ENCODE peak calls at places on chromosomes 1 and 21, in ten cellular contexts. Y is OCI-LY7, A is HCT116, D is heart right ventricle, O is GM23248, Z is A549, G is right lobe of liver, I is stomach, V is Peyer's patch, B is Karpas-422. N is an unnamed sample.

GRCh38 chr1:216686860-216687545 is 36.2 kb downstream of the ESRRG start:
- DNase-seq in Y (no peak), A (no peak), D (no peak), O (no peak), Z (no peak), G (no peak), I (no peak), V (no peak), B (no peak), N (no peak)

GRCh38 chr1:196071452-196071851 is 536.8 kb downstream of the KCNT2 start:
- DNase-seq in Y (no peak), A (no peak), D (no peak), O (no peak), Z (no peak), G (no peak), I (no peak), V (no peak), B (no peak), N (no peak)

GRCh38 chr1:178774263-178774662 is 49.2 kb downstream of the RALGPS2 start:
- DNase-seq in Y (peak; percentile 48), A (no peak), D (no peak), O (peak; percentile 51), Z (no peak), G (no peak), I (no peak), V (no peak), B (peak; percentile 66), N (no peak)

GRCh38 chr21:34640858-34641257 is 25.9 kb upstream of the RCAN1 start:
- DNase-seq in Y (no peak), A (no peak), D (no peak), O (peak; percentile 92), Z (no peak), G (no peak), I (no peak), V (no peak), B (no peak), N (no peak)

GRCh38 chr1:214414691-214415090 is 133.7 kb downstream of the SMYD2 start:
- DNase-seq in Y (no peak), A (no peak), D (no peak), O (no peak), Z (no peak), G (no peak), I (no peak), V (no peak), B (no peak), N (no peak)

GRCh38 chr1:181251001-181251712 is 162.7 kb downstream of the IER5 start:
- DNase-seq in Y (no peak), A (peak; percentile 67), D (no peak), O (peak; percentile 44), Z (peak; percentile 13), G (no peak), I (peak; percentile 26), V (no peak), B (no peak), N (no peak)

GRCh38 chr21:26297856-26298255 is 127.3 kb upstream of the APP start:
- DNase-seq in Y (no peak), A (no peak), D (no peak), O (peak; percentile 41), Z (no peak), G (no peak), I (no peak), V (no peak), B (no peak), N (no peak)

GRCh38 chr21:34235514-34235913 is 128.3 kb upstream of the KCNE2 start:
- DNase-seq in Y (no peak), A (no peak), D (no peak), O (no peak), Z (no peak), G (no peak), I (no peak), V (no peak), B (no peak), N (no peak)

GRCh38 chr1:195153107-195153506 is 1455.1 kb downstream of the KCNT2 start:
- DNase-seq in Y (no peak), A (no peak), D (no peak), O (no peak), Z (no peak), G (no peak), I (no peak), V (no peak), B (no peak), N (no peak)

GRCh38 chr1:244896550-244896949 is 32.2 kb upstream of the HNRNPU start:
- DNase-seq in Y (no peak), A (no peak), D (no peak), O (peak; percentile 59), Z (peak; percentile 19), G (no peak), I (no peak), V (no peak), B (no peak), N (no peak)

GRCh38 chr1:25922633-25923567 is 16.7 kb upstream of the STMN1 start:
- DNase-seq in Y (no peak), A (no peak), D (peak; percentile 54), O (peak; percentile 63), Z (peak; percentile 10), G (peak; percentile 35), I (peak; percentile 30), V (peak; percentile 71), B (no peak), N (peak; percentile 27)

GRCh38 chr1:246961939-246962373 is 30.2 kb upstream of the AHCTF1 start:
- DNase-seq in Y (no peak), A (no peak), D (no peak), O (peak; percentile 4), Z (no peak), G (peak; percentile 37), I (peak; percentile 31), V (peak; percentile 51), B (no peak), N (peak; percentile 34)

GRCh38 chr1:169305356-169305755 is 62.2 kb downstream of the NME7 start:
- DNase-seq in Y (no peak), A (no peak), D (no peak), O (no peak), Z (no peak), G (no peak), I (no peak), V (no peak), B (no peak), N (no peak)

GRCh38 chr1:232377494-232377770 is 252.5 kb downstream of the SIPA1L2 start:
- DNase-seq in Y (no peak), A (peak; percentile 63), D (no peak), O (peak; percentile 50), Z (no peak), G (no peak), I (no peak), V (no peak), B (no peak), N (no peak)

GRCh38 chr1:167821969-167822685 is 91.8 kb downstream of the ADCY10 start:
- DNase-seq in Y (no peak), A (no peak), D (no peak), O (peak; percentile 31), Z (no peak), G (no peak), I (no peak), V (no peak), B (no peak), N (no peak)

GRCh38 chr1:30777060-30777905 is 19.7 kb upstream of the LAPTM5 start:
- DNase-seq in Y (no peak), A (no peak), D (no peak), O (no peak), Z (no peak), G (no peak), I (no peak), V (no peak), B (no peak), N (no peak)

GRCh38 chr1:40844887-40845878 is 17.0 kb downstream of the CITED4 start:
- DNase-seq in Y (peak; percentile 17), A (no peak), D (no peak), O (no peak), Z (no peak), G (no peak), I (no peak), V (no peak), B (peak; percentile 90), N (no peak)
- H3K4me1 ChIP-seq in Y (peaks cover 22% of the 10 kb centered on the region), A (peaks cover 20% of the 10 kb centered on the region), D (no peaks in the 10 kb centered on the region), O (no peaks in the 10 kb centered on the region), Z (peaks cover 13% of the 10 kb centered on the region), G (no peaks in the 10 kb centered on the region), I (no peaks in the 10 kb centered on the region), V (no peaks in the 10 kb centered on the region), B (peaks cover 95% of the 10 kb centered on the region), N (peaks cover 5% of the 10 kb centered on the region)

DNA sequence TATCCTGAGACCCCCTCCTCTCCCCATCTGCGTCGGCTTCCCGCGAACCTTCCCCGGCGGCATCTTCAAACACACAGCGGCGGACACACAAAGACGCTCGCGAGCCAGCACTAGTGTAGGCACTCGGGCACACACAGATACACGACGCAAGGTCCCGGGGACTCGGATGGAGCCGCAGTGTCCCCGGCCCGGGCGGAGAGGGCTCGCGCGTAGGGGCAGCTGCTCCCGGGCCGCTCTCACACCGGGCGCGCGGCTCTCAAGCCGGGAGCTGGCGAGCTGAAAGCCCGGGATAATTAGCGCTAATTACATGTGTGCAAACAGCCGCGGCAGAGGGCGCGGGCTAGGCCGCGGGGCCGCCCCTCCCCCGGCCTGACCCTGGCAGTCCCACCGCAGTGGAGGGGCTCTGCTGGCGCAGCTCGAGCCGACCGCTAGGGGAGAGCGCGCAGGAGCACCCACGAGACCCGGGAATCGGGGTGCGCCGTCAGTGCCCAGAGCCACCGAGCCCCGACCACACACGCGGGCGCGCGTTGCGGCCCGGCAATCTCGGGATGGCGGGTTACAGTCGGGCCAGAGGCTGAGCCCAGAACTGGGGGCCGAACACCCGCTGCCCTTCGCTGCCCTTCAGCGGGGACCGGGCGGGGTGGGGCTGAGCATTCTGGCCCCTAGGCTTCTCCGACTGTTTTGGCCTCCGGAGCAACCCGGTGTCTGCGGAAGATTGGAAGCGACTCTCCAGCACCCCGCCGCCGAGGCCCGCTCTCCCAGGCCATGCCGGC is 271.6 kb downstream of the FOXD2 start:
- DNase-seq in Y (no peak), A (no peak), D (peak; percentile 28), O (peak; percentile 47), Z (peak; percentile 74), G (peak; percentile 49), I (no peak), V (no peak), B (no peak), N (no peak)
- H3K27ac ChIP-seq in Y (no peak overlapping the region), A (no peak overlapping the region), D (no peak overlapping the region), O (no peak overlapping the region), Z (peak overlapping the region; percentile 69), G (no peak overlapping the region), I (no peak overlapping the region), V (no peak overlapping the region), B (no peak overlapping the region), N (no peak overlapping the region)

GRCh38 chr1:36329817-36330216 is 6.4 kb upstream of the EVA1B start:
- DNase-seq in Y (peak; percentile 87), A (no peak), D (no peak), O (no peak), Z (no peak), G (no peak), I (no peak), V (no peak), B (no peak), N (no peak)
- H3K4me1 ChIP-seq in Y (peaks cover 38% of the 10 kb centered on the region), A (peaks cover 30% of the 10 kb centered on the region), D (peaks cover 7% of the 10 kb centered on the region), O (peaks cover 3% of the 10 kb centered on the region), Z (no peaks in the 10 kb centered on the region), G (no peaks in the 10 kb centered on the region), I (no peaks in the 10 kb centered on the region), V (no peaks in the 10 kb centered on the region), B (no peaks in the 10 kb centered on the region), N (peaks cover 23% of the 10 kb centered on the region)

GRCh38 chr1:58597076-58597475 is 20.0 kb upstream of the TACSTD2 start:
- DNase-seq in Y (no peak), A (no peak), D (no peak), O (peak; percentile 61), Z (no peak), G (no peak), I (no peak), V (no peak), B (no peak), N (no peak)
- H3K27ac ChIP-seq in Y (no peak overlapping the region), A (no peak overlapping the region), D (no peak overlapping the region), O (no peak overlapping the region), Z (no peak overlapping the region), G (no peak overlapping the region), I (no peak overlapping the region), V (no peak overlapping the region), B (no peak overlapping the region), N (no peak overlapping the region)

N was measured in left ventricle myocardium inferior.